ENCODE peak calls at places on chromosomes 13 and 19, in eight cellular contexts. L is heart right ventricle; R is uterus; M is CD4-positive, alpha-beta T cell; B is H9; T is A549; N is B cell; P is astrocyte of the spinal cord. E is an unnamed sample.

GRCh38 chr13:75139291-75139690 is 342.7 kb downstream of the TBC1D4 start:
- DNase-seq in L (no peak), R (no peak), M (no peak), B (no peak), T (no peak), N (no peak), P (peak), E (no peak)

GRCh38 chr13:48028066-48028465 is 9.5 kb upstream of the NUDT15 start:
- DNase-seq in L (no peak), R (no peak), M (no peak), B (no peak), T (no peak), N (no peak), P (no peak), E (no peak)

GRCh38 chr19:58097783-58098681 is at the start of gene ZSCAN18:
- DNase-seq in L (peak), R (peak), M (peak), B (peak), T (peak), N (peak), P (peak), E (peak)

GRCh38 chr13:75399168-75399878 is 82.6 kb downstream of the TBC1D4 start:
- DNase-seq in L (no peak), R (no peak), M (no peak), B (no peak), T (no peak), N (no peak), P (peak), E (no peak)

GRCh38 chr13:59452189-59452588 is 711.5 kb downstream of the DIAPH3 start:
- DNase-seq in L (no peak), R (no peak), M (no peak), B (no peak), T (no peak), N (no peak), P (no peak), E (no peak)

GRCh38 chr19:6848986-6849385 is 38.4 kb upstream of the ADGRE1 start:
- DNase-seq in L (no peak), R (no peak), M (no peak), B (no peak), T (no peak), N (no peak), P (no peak), E (no peak)

GRCh38 chr13:88586263-88586662 is 915.1 kb downstream of the SLITRK5 start:
- DNase-seq in L (no peak), R (no peak), M (no peak), B (no peak), T (no peak), N (no peak), P (peak), E (no peak)

GRCh38 chr13:113558461-113558860 is 26.1 kb upstream of the TFDP1 start:
- DNase-seq in L (no peak), R (no peak), M (no peak), B (peak), T (no peak), N (no peak), P (no peak), E (no peak)

GRCh38 chr19:45424191-45425058 is 708 bp upstream of the ERCC1 start:
- DNase-seq in L (peak), R (peak), M (no peak), B (peak), T (peak), N (no peak), P (peak), E (peak)

GRCh38 chr19:30249911-30250310 is 122.3 kb upstream of the ZNF536 start:
- DNase-seq in L (no peak), R (no peak), M (no peak), B (no peak), T (no peak), N (no peak), P (no peak), E (no peak)

GRCh38 chr13:79030513-79030912 is 371.6 kb upstream of the OBI1 start:
- DNase-seq in L (no peak), R (no peak), M (no peak), B (no peak), T (no peak), N (no peak), P (no peak), E (no peak)

GRCh38 chr19:38265213-38265861 is 964 bp downstream of the SPINT2 start:
- DNase-seq in L (no peak), R (no peak), M (no peak), B (no peak), T (peak), N (peak), P (no peak), E (no peak)

GRCh38 chr13:113915012-113915763 is 51.3 kb upstream of the GAS6 start:
- DNase-seq in L (no peak), R (no peak), M (no peak), B (peak), T (no peak), N (no peak), P (no peak), E (no peak)

DNA sequence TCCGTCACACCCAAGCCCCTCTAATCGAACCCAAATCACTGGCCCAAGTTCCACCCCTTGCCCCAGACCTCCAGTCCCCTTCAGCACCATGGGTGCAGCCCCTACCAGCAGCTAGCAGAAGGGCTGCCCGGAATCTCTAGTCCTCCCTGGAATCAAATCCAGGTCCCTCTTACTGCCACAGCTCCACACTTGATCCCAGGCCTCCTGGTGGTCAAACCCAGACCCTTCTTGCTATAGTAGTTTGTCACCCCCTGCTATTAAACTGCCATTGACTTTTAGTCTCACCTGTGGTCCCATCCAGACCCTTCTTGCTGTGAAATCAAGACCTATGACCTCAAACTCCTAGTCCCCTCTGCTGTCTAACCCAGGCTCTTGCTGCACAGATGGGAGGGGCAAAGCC is 8.7 kb downstream of the HIPK4 start:
- DNase-seq in L (no peak), R (no peak), M (no peak), B (peak), T (peak), N (no peak), P (no peak), E (no peak)
- TF ChIP-seq CTCF in L (no peak), R (no peak), M (no peak), B (peak), T (no peak), N (no peak), P (no peak), E (no peak)

GRCh38 chr19:53432088-53432661 is 391 bp downstream of the ZNF761 start:
- DNase-seq in L (peak), R (no peak), M (peak), B (no peak), T (no peak), N (no peak), P (no peak), E (peak)

DNA sequence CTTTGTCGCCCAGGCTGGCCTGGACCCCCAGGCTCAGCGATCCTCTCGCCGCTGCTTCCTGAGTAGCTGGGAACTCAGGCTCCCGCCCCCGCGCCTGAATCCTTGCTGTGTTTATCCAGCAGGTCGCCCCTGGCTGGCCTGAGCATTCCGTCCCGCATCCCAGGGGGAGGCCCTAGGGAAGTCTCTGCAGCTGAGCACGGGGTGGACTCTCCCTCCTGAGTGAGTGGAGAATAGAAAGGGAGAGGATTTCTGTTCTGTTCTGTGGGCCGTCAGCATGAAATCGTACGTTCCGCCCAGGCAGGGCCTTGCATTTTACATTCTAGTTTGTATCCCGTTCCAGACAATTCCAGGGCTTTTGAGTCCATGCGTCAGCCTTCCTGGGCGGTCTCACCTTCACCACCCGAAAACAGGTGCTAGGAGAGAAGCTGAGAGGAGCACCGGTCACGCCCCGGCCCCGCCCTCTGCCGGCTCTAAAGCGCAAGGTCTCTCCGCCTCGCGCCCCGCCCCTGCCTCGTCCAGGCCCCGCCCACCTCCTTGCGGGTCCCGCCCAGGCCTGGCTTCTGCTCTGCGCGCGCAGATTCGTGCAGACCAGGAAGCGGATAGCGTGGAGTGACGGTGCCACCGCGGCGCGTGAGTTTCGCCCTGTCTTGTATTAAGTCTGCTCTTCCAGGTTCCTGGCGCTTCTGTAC is at the start of gene ZNF761:
- DNase-seq in L (peak), R (peak), M (peak), B (peak), T (peak), N (peak), P (peak), E (peak)
- TF ChIP-seq CTCF in L (peak), R (peak), M (no peak), B (peak), T (no peak), N (peak), P (peak), E (peak)

DNA sequence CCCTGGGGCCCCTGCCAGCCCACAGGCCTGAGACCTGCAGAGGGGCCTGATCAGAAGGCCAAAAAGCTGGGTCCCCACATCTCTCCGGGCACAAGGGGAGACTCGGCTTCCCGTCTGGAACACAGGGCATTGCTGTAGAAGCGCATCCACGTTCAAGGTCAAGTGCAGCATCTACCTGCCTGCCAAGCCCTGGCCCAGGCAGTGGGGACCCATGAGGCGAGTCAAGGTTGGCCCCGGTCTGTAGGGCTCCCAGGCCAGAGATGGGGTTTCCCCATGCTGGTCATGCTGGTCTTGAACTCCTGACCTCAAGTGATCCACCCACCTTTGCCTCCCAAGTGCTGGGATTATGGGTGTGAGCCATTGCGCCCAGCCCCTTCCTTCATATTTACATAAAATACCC is 13.5 kb upstream of the COMP start:
- DNase-seq in L (no peak), R (no peak), M (no peak), B (no peak), T (no peak), N (no peak), P (no peak), E (no peak)
- TF ChIP-seq CTCF in L (no peak), R (no peak), M (no peak), B (no peak), T (no peak), N (no peak), P (no peak), E (no peak)

DNA sequence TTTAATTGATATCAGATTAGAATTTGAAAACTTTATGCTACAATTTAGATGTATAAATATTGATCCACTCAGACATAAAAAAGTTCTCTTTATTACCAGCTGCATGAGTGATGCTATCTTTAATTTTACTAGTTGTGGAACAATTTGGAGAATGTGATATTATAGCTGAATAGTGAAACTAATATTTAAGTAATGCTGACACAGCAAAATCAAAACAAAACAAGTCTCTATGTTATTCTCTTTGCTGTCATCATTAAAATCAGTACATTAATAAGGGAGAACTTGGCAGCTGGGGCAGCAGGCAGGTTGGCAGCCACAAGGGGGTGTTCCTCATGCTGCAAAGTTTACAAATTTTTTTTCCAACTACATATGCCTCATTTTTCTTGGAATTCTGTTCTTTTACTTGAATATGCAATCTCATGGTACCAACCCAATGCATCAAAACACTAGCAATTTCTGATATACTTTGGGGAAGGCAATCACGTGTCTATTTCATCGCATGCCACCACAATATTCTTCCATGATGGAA is 585.3 kb downstream of the FGF9 start:
- DNase-seq in L (no peak), R (no peak), M (no peak), B (no peak), T (no peak), N (no peak), P (no peak), E (no peak)
- TF ChIP-seq CTCF in L (no peak), R (no peak), M (no peak), B (peak), T (no peak), N (no peak), P (no peak), E (peak)

GRCh38 chr19:4368128-4368820 is 24.9 kb downstream of the MPND start:
- DNase-seq in L (no peak), R (peak), M (no peak), B (no peak), T (no peak), N (peak), P (no peak), E (no peak)

GRCh38 chr19:4370418-4371041 is 27.2 kb downstream of the MPND start:
- DNase-seq in L (no peak), R (no peak), M (no peak), B (no peak), T (no peak), N (no peak), P (no peak), E (no peak)

GRCh38 chr19:4369109-4369887 is 25.9 kb downstream of the MPND start:
- DNase-seq in L (no peak), R (no peak), M (peak), B (peak), T (no peak), N (peak), P (peak), E (peak)

GRCh38 chr19:4371209-4371897 is 28.0 kb downstream of the MPND start:
- DNase-seq in L (no peak), R (no peak), M (no peak), B (no peak), T (no peak), N (no peak), P (no peak), E (peak)

GRCh38 chr19:4369888-4370260 is 26.5 kb downstream of the MPND start:
- DNase-seq in L (peak), R (no peak), M (peak), B (peak), T (no peak), N (peak), P (peak), E (peak)
- TF ChIP-seq CTCF in L (peak), R (peak), M (peak), B (peak), T (peak), N (peak), P (peak), E (no peak)

DNA sequence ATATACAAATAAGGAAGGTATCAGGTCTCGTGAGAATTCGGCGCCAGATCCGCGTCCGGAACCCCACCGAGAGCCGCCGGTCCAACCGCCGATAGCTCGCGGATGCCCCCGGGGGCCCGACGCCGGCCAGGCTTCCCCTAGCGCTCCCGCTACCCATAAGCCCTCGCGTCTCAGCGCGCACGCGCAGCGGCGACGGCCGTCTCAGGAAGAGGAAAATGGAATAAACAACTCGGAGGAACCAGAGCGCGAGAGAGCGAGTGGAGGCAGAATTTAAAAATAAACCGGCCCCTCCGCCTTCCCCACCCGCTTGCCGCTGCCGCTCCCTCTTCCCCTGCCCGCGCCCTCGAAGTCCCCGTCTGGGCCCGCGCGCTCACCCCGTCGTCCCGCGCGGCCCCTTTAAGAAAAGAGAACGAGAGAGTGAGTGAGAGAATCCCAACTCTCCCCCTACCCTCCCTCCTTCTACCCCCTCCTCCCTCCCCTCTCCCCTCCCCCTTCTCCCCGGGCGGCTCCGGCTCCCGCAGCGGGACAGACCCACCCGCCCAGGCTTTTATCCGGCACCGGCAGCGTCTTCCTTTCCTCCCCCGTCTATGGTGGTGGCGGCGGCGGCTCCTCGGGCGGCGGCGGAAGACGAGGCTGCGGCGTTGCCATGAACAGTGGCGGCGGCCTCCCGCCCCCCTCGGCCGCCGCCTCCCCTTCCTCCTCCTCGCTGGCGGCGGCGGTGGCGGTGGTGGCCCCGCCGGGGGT is at the start of gene PAN3:
- DNase-seq in L (peak), R (peak), M (peak), B (peak), T (peak), N (peak), P (peak), E (peak)
- TF ChIP-seq CTCF in L (no peak), R (peak), M (no peak), B (no peak), T (no peak), N (no peak), P (no peak), E (no peak)

GRCh38 chr19:15841875-15842569 is 26.6 kb upstream of the OR10H1 start:
- DNase-seq in L (no peak), R (no peak), M (no peak), B (no peak), T (peak), N (peak), P (no peak), E (no peak)
- TF ChIP-seq CTCF in L (no peak), R (no peak), M (no peak), B (no peak), T (no peak), N (no peak), P (no peak), E (no peak)

DNA sequence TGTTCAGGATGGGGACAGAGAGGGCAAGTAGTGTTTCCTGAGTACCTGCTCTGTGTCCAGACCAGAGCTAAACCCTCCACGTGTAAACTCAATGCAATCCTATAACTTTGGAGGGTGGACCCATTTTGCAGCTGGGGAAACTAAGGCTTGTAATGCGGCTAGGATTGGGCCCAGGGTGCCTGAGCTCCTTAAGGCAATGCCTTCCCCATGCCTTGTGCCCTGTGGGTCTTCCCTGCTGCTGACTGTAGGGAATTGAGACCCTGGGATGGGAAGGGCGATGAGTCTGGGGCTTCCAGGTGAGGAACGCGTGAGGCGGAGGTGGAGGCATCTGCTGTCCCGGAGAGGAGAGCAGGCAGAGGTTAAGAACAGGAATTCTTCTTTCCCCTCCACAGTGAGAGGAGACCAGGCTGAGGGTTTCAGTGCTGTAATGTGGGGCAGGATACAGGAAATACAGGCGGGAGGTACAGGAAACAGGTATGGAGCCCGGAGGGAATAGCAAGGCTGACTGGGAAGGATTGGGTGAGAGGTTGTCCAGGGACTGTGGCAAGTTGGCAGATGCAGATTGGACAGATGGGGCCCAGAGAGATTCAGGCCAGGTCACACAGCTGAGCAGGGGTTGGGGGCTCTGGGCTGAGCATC is 19.2 kb downstream of the SLC27A1 start:
- DNase-seq in L (no peak), R (no peak), M (no peak), B (no peak), T (no peak), N (no peak), P (no peak), E (no peak)
- TF ChIP-seq CTCF in L (peak), R (no peak), M (no peak), B (peak), T (no peak), N (no peak), P (no peak), E (peak)

GRCh38 chr19:50008532-50008931 is 16.6 kb downstream of the VRK3 start:
- DNase-seq in L (no peak), R (no peak), M (no peak), B (peak), T (no peak), N (no peak), P (no peak), E (peak)
- TF ChIP-seq CTCF in L (peak), R (no peak), M (no peak), B (peak), T (peak), N (no peak), P (peak), E (peak)

DNA sequence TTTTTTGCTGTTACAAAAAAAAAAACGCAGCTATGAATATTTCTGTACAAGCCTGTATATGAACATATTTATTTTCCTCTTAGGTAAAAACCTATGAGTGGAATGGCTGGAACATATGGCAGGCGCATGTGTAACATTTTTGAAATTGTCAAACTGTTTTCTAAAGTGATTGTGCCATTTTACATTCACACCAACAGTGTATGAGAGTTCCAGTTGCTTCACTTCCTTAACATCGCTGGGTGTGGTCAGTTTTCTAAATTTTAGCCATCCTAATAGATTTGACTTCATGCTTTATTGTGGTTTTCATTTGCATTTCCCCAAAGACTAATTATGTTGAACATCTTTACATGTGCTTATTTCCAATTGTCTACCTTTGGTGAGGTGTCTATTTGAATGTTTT is 306.8 kb downstream of the KCNRG start:
- DNase-seq in L (no peak), R (no peak), M (no peak), B (no peak), T (no peak), N (no peak), P (no peak), E (no peak)
- TF ChIP-seq CTCF in L (no peak), R (no peak), M (no peak), B (no peak), T (no peak), N (no peak), P (no peak), E (no peak)

E was measured in nephron progenitor cell.